ENCODE peak calls at places on chromosome 6, in six cellular contexts. Q is nephron progenitor cell, N is PC-3, L is transverse colon, R is LoVo, V is hippocampal formation. K is an unnamed sample.

GRCh38 chr6:93238632-93239031 is 180.7 kb downstream of the EPHA7 start:
- DNase-seq in Q (no peak), N (no peak), L (no peak), R (no peak), V (no peak), K (no peak)

GRCh38 chr6:41967312-41968287 is 26.0 kb upstream of the CCND3 start:
- DNase-seq in Q (no peak), N (peak; percentile 60), L (no peak), R (peak; percentile 5), V (no peak), K (peak; percentile 42)

GRCh38 chr6:156851447-156851846 is 74.3 kb downstream of the ARID1B start:
- DNase-seq in Q (no peak), N (no peak), L (no peak), R (no peak), V (no peak), K (no peak)

GRCh38 chr6:31752739-31753319 is 9.6 kb upstream of the SAPCD1 start:
- DNase-seq in Q (no peak), N (peak; percentile 84), L (no peak), R (no peak), V (no peak), K (no peak)

GRCh38 chr6:158999154-158999668 is 791 bp downstream of the RSPH3 start:
- DNase-seq in Q (no peak), N (no peak), L (no peak), R (no peak), V (no peak), K (peak; percentile 7)

GRCh38 chr6:170033666-170034065 is 257.2 kb downstream of the DLL1 start:
- DNase-seq in Q (no peak), N (no peak), L (peak; percentile 3), R (no peak), V (no peak), K (no peak)

GRCh38 chr6:10203651-10204050 is 211.2 kb downstream of the TFAP2A start:
- DNase-seq in Q (no peak), N (no peak), L (no peak), R (no peak), V (no peak), K (no peak)

GRCh38 chr6:169528755-169529154 is 173.1 kb downstream of the WDR27 start:
- DNase-seq in Q (no peak), N (peak; percentile 7), L (no peak), R (no peak), V (no peak), K (no peak)

GRCh38 chr6:152268846-152269442 is 368.2 kb downstream of the SYNE1 start:
- DNase-seq in Q (no peak), N (no peak), L (no peak), R (no peak), V (no peak), K (no peak)

GRCh38 chr6:15329154-15329781 is 83.4 kb downstream of the JARID2 start:
- DNase-seq in Q (no peak), N (peak; percentile 75), L (no peak), R (peak; percentile 18), V (no peak), K (no peak)

GRCh38 chr6:111812080-111813038 is 60.9 kb downstream of the FYN start:
- DNase-seq in Q (no peak), N (peak; percentile 77), L (no peak), R (peak; percentile 38), V (no peak), K (no peak)

GRCh38 chr6:82987416-82987815 is 78.2 kb downstream of the UBE3D start:
- DNase-seq in Q (no peak), N (no peak), L (no peak), R (no peak), V (no peak), K (no peak)